ENCODE peak calls at places on chromosomes 7 and 10, in seven cellular contexts. W is H1, E is mesendoderm, R is H9, F is IMR-90, N is trophoblast cell, Z is mesenchymal stem cell. M is an unnamed sample.

GRCh38 chr10:79374312-79375191 is 27.3 kb downstream of the PPIF start:
- DNase-seq in W (peak; percentile 59), E (peak; percentile 84), R (peak; percentile 81), F (peak; percentile 67), N (peak; percentile 92), Z (peak; percentile 68), M (peak; percentile 72)

GRCh38 chr10:60846173-60846572 is 67.9 kb downstream of the CDK1 start:
- DNase-seq in W (no peak), E (peak; percentile 90), R (no peak), F (peak; percentile 72), N (peak; percentile 17), Z (peak; percentile 91), M (no peak)

GRCh38 chr10:113104071-113104470 is 154.0 kb downstream of the TCF7L2 start:
- DNase-seq in W (no peak), E (no peak), R (no peak), F (no peak), N (no peak), Z (peak; percentile 61), M (no peak)

GRCh38 chr7:112124367-112124766 is 81.8 kb downstream of the DOCK4 start:
- DNase-seq in W (no peak), E (no peak), R (no peak), F (no peak), N (peak; percentile 11), Z (no peak), M (no peak)

GRCh38 chr7:74084722-74085578 is 1.3 kb downstream of the LIMK1 start:
- DNase-seq in W (no peak), E (no peak), R (peak; percentile 24), F (no peak), N (no peak), Z (peak; percentile 13), M (no peak)

GRCh38 chr10:16689636-16690035 is 127.6 kb downstream of the RSU1 start:
- DNase-seq in W (no peak), E (no peak), R (no peak), F (no peak), N (no peak), Z (no peak), M (no peak)

GRCh38 chr10:18230794-18231193 is 90.6 kb downstream of the CACNB2 start:
- DNase-seq in W (no peak), E (no peak), R (no peak), F (peak; percentile 72), N (peak; percentile 9), Z (no peak), M (no peak)

GRCh38 chr10:4267084-4267774 is 482.2 kb upstream of the KLF6 start:
- DNase-seq in W (no peak), E (no peak), R (no peak), F (peak; percentile 32), N (no peak), Z (no peak), M (no peak)

GRCh38 chr10:34868589-34868988 is 53.5 kb upstream of the PARD3 start:
- DNase-seq in W (no peak), E (no peak), R (no peak), F (no peak), N (no peak), Z (no peak), M (no peak)

GRCh38 chr7:77199008-77199966 is at the start of gene FGL2:
- DNase-seq in W (no peak), E (peak; percentile 40), R (peak; percentile 42), F (peak; percentile 67), N (no peak), Z (peak; percentile 14), M (peak; percentile 12)

GRCh38 chr7:33666526-33666925 is 238.8 kb upstream of the BMPER start:
- DNase-seq in W (no peak), E (no peak), R (no peak), F (peak; percentile 6), N (no peak), Z (no peak), M (no peak)

GRCh38 chr7:157139142-157140117 is 704 bp downstream of the UBE3C start:
- DNase-seq in W (no peak), E (peak; percentile 69), R (no peak), F (peak; percentile 38), N (peak; percentile 84), Z (peak; percentile 58), M (peak; percentile 15)

GRCh38 chr10:129771024-129771423 is 193.1 kb downstream of the EBF3 start:
- DNase-seq in W (no peak), E (no peak), R (peak; percentile 13), F (no peak), N (no peak), Z (no peak), M (no peak)

DNA sequence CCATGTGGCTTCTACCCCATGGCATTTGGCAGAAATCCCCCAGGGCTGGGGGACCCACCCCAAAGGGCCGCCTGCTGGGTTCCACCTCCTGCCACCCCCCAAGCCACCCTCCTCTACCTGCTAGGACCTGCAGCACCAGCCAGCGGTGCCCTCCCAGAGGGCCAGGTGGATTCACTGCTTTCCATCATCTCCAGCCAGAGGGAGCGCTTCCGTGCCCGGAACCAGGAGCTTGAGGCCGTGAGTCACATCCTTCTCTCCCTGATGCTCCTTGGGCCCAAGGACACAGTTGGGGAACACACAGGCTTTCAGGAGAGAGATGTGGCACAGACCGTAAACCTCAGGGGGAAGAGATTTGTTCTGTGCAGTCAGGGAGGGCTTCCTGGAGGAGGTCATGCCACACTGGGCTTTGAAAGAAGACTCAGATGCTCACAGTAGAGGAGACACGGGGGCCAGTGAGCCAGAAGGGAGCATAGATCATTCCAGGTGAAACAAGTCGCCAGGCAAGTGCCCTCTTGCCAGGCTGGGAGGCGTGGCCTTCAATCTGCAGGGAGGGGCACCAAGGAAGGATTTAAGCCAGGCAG is 11.5 kb upstream of the SH2B2 start:
- DNase-seq in W (no peak), E (no peak), R (no peak), F (no peak), N (no peak), Z (no peak), M (no peak)
- H2BK5ac ChIP-seq in W (no peak overlapping the region), E (no peak overlapping the region), R (no peak overlapping the region), F (no peak overlapping the region), N (no peak overlapping the region), Z (no peak overlapping the region), M (no peak overlapping the region)

GRCh38 chr10:121961456-121961855 is 13.6 kb downstream of the NSMCE4A start:
- DNase-seq in W (no peak), E (no peak), R (no peak), F (no peak), N (no peak), Z (no peak), M (no peak)

GRCh38 chr10:121952226-121952625 is 22.8 kb downstream of the NSMCE4A start:
- DNase-seq in W (no peak), E (no peak), R (no peak), F (peak; percentile 13), N (no peak), Z (no peak), M (no peak)

GRCh38 chr10:121959671-121960070 is 15.3 kb downstream of the NSMCE4A start:
- DNase-seq in W (no peak), E (peak; percentile 78), R (no peak), F (no peak), N (no peak), Z (no peak), M (no peak)

DNA sequence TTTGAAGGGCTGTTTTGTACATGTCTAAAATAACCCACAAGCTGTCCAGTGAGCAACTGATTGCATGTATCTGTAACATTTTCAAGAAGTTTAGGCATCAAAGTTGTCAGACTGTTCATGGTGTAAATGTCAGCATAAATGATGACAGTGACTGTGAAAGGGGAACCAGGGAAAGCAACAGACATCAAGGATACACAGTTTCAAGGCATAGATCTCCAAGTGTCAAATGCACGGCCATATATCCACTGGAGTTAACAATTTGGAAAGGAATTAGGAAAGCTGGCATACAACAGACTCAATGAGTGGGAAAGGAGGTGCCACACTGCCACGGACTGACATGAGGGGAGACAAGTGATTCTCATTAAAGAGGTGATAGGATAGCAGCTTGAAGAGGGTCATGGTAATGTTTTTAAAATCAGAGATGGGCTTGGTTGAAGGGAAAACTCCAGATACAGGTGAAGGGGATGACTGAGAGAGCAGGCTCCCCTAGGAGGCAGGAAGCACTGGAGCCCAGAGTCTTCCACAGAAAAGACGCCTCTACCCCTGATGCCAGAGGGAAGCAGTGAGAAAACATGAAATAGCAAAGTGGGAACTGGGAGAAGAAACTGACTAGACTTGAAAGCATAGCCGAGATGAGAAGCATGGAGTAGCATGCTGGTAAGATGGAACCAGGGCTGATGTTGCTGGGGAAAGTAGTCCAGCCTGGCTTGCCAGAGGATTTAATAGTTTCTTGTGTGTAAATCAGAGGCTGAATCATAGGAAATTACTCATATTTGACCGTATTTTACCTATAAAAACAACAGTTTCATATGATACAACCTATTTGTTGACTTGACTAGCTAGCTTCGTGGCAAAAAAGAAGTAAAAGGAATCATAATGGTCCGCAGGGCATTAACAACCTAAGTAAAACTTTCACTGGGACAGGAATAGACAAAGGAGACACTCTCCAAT is 18.6 kb downstream of the NSMCE4A start:
- DNase-seq in W (no peak), E (no peak), R (no peak), F (peak; percentile 73), N (no peak), Z (no peak), M (no peak)
- H2BK5ac ChIP-seq in W (no peak overlapping the region), E (no peak overlapping the region), R (no peak overlapping the region), F (no peak overlapping the region), N (no peak overlapping the region), Z (no peak overlapping the region), M (no peak overlapping the region)

GRCh38 chr7:50399635-50400034 is 50.5 kb downstream of the FIGNL1 start:
- DNase-seq in W (no peak), E (no peak), R (no peak), F (no peak), N (no peak), Z (no peak), M (no peak)
- H2BK5ac ChIP-seq in W (no peak overlapping the region), E (no peak overlapping the region), R (no peak overlapping the region), F (no peak overlapping the region), N (no peak overlapping the region), Z (no peak overlapping the region), M (no peak overlapping the region)

DNA sequence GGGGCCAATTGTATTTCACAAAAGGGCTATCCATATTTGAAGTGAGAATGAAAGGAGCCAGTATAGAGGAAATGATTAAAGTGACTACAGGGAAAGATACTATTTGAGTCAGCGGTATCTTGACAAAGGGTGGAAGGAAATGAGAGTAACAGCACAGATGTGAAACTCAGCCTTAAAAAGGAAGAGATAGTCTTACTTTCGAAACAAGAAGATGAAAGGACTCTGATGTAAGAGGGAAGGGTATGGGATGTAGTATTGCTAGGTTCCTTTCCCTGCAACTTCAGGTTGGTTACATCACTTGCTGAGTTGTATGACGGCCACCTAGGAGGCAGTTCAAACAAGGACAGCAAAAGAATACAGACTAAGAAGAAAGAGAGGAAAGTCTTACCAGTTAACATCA is 13.7 kb downstream of the CISD1 start:
- DNase-seq in W (no peak), E (peak; percentile 27), R (no peak), F (no peak), N (peak; percentile 78), Z (no peak), M (no peak)
- H2BK5ac ChIP-seq in W (no peak overlapping the region), E (no peak overlapping the region), R (no peak overlapping the region), F (no peak overlapping the region), N (no peak overlapping the region), Z (no peak overlapping the region), M (no peak overlapping the region)